ENCODE peak calls at places on chromosomes 11 and 22, in four cellular contexts. O, E, D and N are unnamed samples.

GRCh38 chr11:66981976-66982578 is 7.0 kb downstream of the C11orf86 start:
- DNase-seq in O (peak; percentile 97), E (peak; percentile 91), D (no peak), N (peak; percentile 71)

GRCh38 chr22:47175151-47175760 is 412.8 kb downstream of the TBC1D22A start:
- DNase-seq in O (no peak), E (no peak), D (no peak), N (no peak)

GRCh38 chr11:111334495-111335123 is 36.3 kb downstream of the POU2AF3 start:
- DNase-seq in O (peak; percentile 78), E (no peak), D (no peak), N (no peak)

GRCh38 chr11:65415499-65416340 is 6.9 kb upstream of the NEAT1 start:
- DNase-seq in O (no peak), E (no peak), D (no peak), N (no peak)

GRCh38 chr11:68840661-68841653 is 759 bp downstream of the CPT1A start:
- DNase-seq in O (peak; percentile 83), E (no peak), D (no peak), N (peak; percentile 33)

GRCh38 chr22:21726650-21727049 is 8.9 kb downstream of the YPEL1 start:
- DNase-seq in O (no peak), E (no peak), D (no peak), N (no peak)

GRCh38 chr11:554428-554823 is 6.1 kb downstream of the LMNTD2 start:
- DNase-seq in O (no peak), E (no peak), D (no peak), N (no peak)

GRCh38 chr11:78359921-78360320 is 57.7 kb downstream of the GAB2 start:
- DNase-seq in O (no peak), E (no peak), D (no peak), N (no peak)

GRCh38 chr22:25362883-25363240 is 143.4 kb downstream of the CRYBB2 start:
- DNase-seq in O (no peak), E (no peak), D (no peak), N (no peak)

GRCh38 chr22:35862697-35863096 is 145.0 kb downstream of the APOL5 start:
- DNase-seq in O (no peak), E (no peak), D (no peak), N (no peak)

GRCh38 chr22:23824476-23825245 is 14.1 kb downstream of the DERL3 start:
- DNase-seq in O (no peak), E (no peak), D (no peak), N (no peak)

GRCh38 chr11:12865871-12866595 is 143.1 kb upstream of the RASSF10 start:
- DNase-seq in O (no peak), E (no peak), D (no peak), N (no peak)

GRCh38 chr22:49977578-49977977 is 17.0 kb downstream of the PIM3 start:
- DNase-seq in O (no peak), E (no peak), D (no peak), N (no peak)